ENCODE peak calls at places on chromosomes 1 and 21, in six cellular contexts. R, J, H, B, M and V are unnamed samples.

GRCh38 chr1:193456883-193457282 is 270.5 kb upstream of the B3GALT2 start:
- DNase-seq in R (peak), J (peak), H (no peak), B (no peak), M (no peak), V (no peak)

GRCh38 chr1:206979379-206980043 is 9.3 kb upstream of the FCAMR start:
- DNase-seq in R (peak), J (peak), H (peak), B (peak), M (peak), V (no peak)

GRCh38 chr1:234369784-234370183 is 3.5 kb upstream of the COA6 start:
- DNase-seq in R (peak), J (peak), H (peak), B (peak), M (peak), V (no peak)

GRCh38 chr1:239386453-239387303 is at the start of gene CHRM3:
- DNase-seq in R (no peak), J (peak), H (peak), B (peak), M (no peak), V (peak)

GRCh38 chr1:35505911-35506798 is 51.0 kb downstream of the KIAA0319L start:
- DNase-seq in R (peak), J (peak), H (peak), B (peak), M (peak), V (no peak)

GRCh38 chr1:67097305-67097704 is 37.5 kb downstream of the C1orf141 start:
- DNase-seq in R (no peak), J (no peak), H (peak), B (no peak), M (no peak), V (no peak)

GRCh38 chr1:56707379-56707778 is 62.3 kb downstream of the PRKAA2 start:
- DNase-seq in R (no peak), J (no peak), H (no peak), B (no peak), M (no peak), V (no peak)

GRCh38 chr21:28177008-28177603 is 815.6 kb downstream of the LTN1 start:
- DNase-seq in R (peak), J (no peak), H (no peak), B (no peak), M (no peak), V (no peak)

GRCh38 chr1:180352021-180352420 is 122.0 kb downstream of the LHX4 start:
- DNase-seq in R (no peak), J (no peak), H (no peak), B (no peak), M (no peak), V (no peak)

GRCh38 chr1:9852410-9853301 is 28.9 kb upstream of the CLSTN1 start:
- DNase-seq in R (peak), J (peak), H (peak), B (peak), M (peak), V (no peak)

GRCh38 chr1:61659061-61659460 is 65.9 kb downstream of the TM2D1 start:
- DNase-seq in R (peak), J (peak), H (no peak), B (peak), M (no peak), V (no peak)

GRCh38 chr1:113226118-113226517 is 153.1 kb downstream of the LRIG2 start:
- DNase-seq in R (no peak), J (peak), H (no peak), B (no peak), M (peak), V (no peak)

GRCh38 chr1:230807029-230807428 is 59.8 kb downstream of the CAPN9 start:
- DNase-seq in R (no peak), J (no peak), H (no peak), B (no peak), M (no peak), V (no peak)

GRCh38 chr1:27638047-27638734 is 3.2 kb upstream of the FGR start:
- DNase-seq in R (no peak), J (no peak), H (no peak), B (no peak), M (no peak), V (no peak)

GRCh38 chr1:178518894-178519293 is 6.0 kb downstream of the TEX35 start:
- DNase-seq in R (no peak), J (no peak), H (peak), B (no peak), M (no peak), V (no peak)

GRCh38 chr1:151565500-151566189 is 25.5 kb downstream of the TUFT1 start:
- DNase-seq in R (no peak), J (no peak), H (no peak), B (no peak), M (no peak), V (no peak)

GRCh38 chr1:94713472-94714141 is 106.5 kb upstream of the SLC44A3 start:
- DNase-seq in R (peak), J (peak), H (peak), B (peak), M (peak), V (peak)

GRCh38 chr1:1187938-1188337 is 14.3 kb downstream of the TTLL10 start:
- DNase-seq in R (peak), J (no peak), H (no peak), B (no peak), M (no peak), V (no peak)

GRCh38 chr1:18324246-18324645 is 156.5 kb upstream of the KLHDC7A start:
- DNase-seq in R (no peak), J (no peak), H (no peak), B (no peak), M (no peak), V (no peak)

GRCh38 chr1:15290382-15290781 is 43.4 kb downstream of the FHAD1 start:
- DNase-seq in R (peak), J (peak), H (peak), B (peak), M (peak), V (no peak)

GRCh38 chr21:36125513-36126121 is 9.3 kb upstream of the CBR3 start:
- DNase-seq in R (peak), J (peak), H (peak), B (peak), M (peak), V (no peak)

GRCh38 chr1:55053265-55053954 is 14.1 kb downstream of the PCSK9 start:
- DNase-seq in R (peak), J (peak), H (no peak), B (no peak), M (peak), V (no peak)

GRCh38 chr1:25568834-25569598 is 25.6 kb downstream of the LDLRAP1 start:
- DNase-seq in R (peak), J (peak), H (peak), B (peak), M (peak), V (no peak)

GRCh38 chr21:29513535-29513934 is 214.8 kb downstream of the BACH1 start:
- DNase-seq in R (no peak), J (no peak), H (no peak), B (no peak), M (no peak), V (no peak)

GRCh38 chr1:222754386-222755139 is 17.6 kb downstream of the FAM177B start:
- DNase-seq in R (peak), J (peak), H (peak), B (peak), M (peak), V (no peak)

GRCh38 chr1:8184301-8184700 is 133.6 kb upstream of the SLC45A1 start:
- DNase-seq in R (no peak), J (peak), H (peak), B (no peak), M (no peak), V (no peak)

GRCh38 chr1:225762444-225762843 is 15.2 kb upstream of the SRP9 start:
- DNase-seq in R (peak), J (peak), H (no peak), B (no peak), M (peak), V (no peak)

GRCh38 chr1:27127419-27127818 is 27.5 kb downstream of the SLC9A1 start:
- DNase-seq in R (no peak), J (no peak), H (no peak), B (no peak), M (no peak), V (no peak)

GRCh38 chr21:44083631-44084291 is 23.4 kb upstream of the PWP2 start:
- DNase-seq in R (peak), J (no peak), H (no peak), B (no peak), M (no peak), V (no peak)

GRCh38 chr1:64471218-64471719 is 1.3 kb downstream of the CACHD1 start:
- DNase-seq in R (peak), J (peak), H (peak), B (peak), M (peak), V (no peak)

GRCh38 chr1:200896571-200897187 is 2.0 kb downstream of the INAVA start:
- DNase-seq in R (peak), J (peak), H (peak), B (peak), M (peak), V (no peak)

GRCh38 chr21:44423941-44424607 is 31.2 kb upstream of the LRRC3 start:
- DNase-seq in R (no peak), J (no peak), H (no peak), B (no peak), M (no peak), V (peak)

GRCh38 chr1:70256664-70257063 is 35.5 kb downstream of the SRSF11 start:
- DNase-seq in R (no peak), J (no peak), H (no peak), B (peak), M (no peak), V (no peak)

GRCh38 chr1:242842094-242842493 is 317.6 kb upstream of the PLD5 start:
- DNase-seq in R (no peak), J (no peak), H (no peak), B (no peak), M (no peak), V (no peak)

GRCh38 chr1:204971700-204972336 is 71.2 kb upstream of the CNTN2 start:
- DNase-seq in R (peak), J (peak), H (peak), B (peak), M (peak), V (peak)

GRCh38 chr21:45310446-45310845 is 22.8 kb upstream of the POFUT2 start:
- DNase-seq in R (no peak), J (no peak), H (no peak), B (no peak), M (no peak), V (no peak)

GRCh38 chr21:31203371-31204054 is 140.5 kb downstream of the TIAM1 start:
- DNase-seq in R (peak), J (peak), H (peak), B (peak), M (peak), V (no peak)

GRCh38 chr1:168504064-168504837 is 39.5 kb downstream of the XCL2 start:
- DNase-seq in R (no peak), J (peak), H (peak), B (peak), M (peak), V (peak)

GRCh38 chr1:86352096-86352495 is 44.0 kb downstream of the ODF2L start:
- DNase-seq in R (no peak), J (peak), H (peak), B (peak), M (peak), V (no peak)

DNA sequence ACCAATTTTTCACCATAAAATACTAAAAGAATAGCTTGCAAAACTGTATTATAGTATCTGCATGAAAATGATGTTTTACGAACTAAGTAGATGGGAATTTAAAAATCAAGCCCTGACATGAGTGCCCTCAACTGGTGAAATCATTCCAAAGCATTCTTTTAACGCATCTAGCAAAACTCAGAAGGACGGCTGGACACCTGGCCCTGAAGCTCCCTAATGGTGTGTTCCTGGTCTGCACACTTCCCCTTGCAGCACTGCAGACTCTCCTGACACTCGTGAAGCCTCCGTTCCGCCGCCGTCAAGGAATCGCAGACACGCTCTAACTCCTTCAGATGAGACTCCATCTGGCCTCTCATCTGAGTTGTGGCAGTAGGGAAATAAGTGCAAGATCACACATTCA is 39.9 kb downstream of the ODF2L start:
- DNase-seq in R (no peak), J (peak), H (no peak), B (peak), M (peak), V (no peak)
- TF ChIP-seq CTCF in R (no peak), J (no peak), H (peak), B (no peak), M (no peak), V (no peak)

GRCh38 chr1:161121042-161121441 is 3.1 kb downstream of the NIT1 start:
- DNase-seq in R (no peak), J (no peak), H (no peak), B (no peak), M (no peak), V (no peak)
- TF ChIP-seq CTCF in R (no peak), J (no peak), H (no peak), B (no peak), M (no peak), V (no peak)

GRCh38 chr1:116133696-116134095 is 22.5 kb downstream of the MAB21L3 start:
- DNase-seq in R (no peak), J (no peak), H (no peak), B (no peak), M (no peak), V (no peak)

GRCh38 chr1:116131866-116132605 is 20.8 kb downstream of the MAB21L3 start:
- DNase-seq in R (no peak), J (no peak), H (peak), B (peak), M (no peak), V (no peak)

GRCh38 chr1:116131170-116131569 is 20.0 kb downstream of the MAB21L3 start:
- DNase-seq in R (no peak), J (no peak), H (no peak), B (no peak), M (no peak), V (no peak)

GRCh38 chr1:116130376-116130775 is 19.2 kb downstream of the MAB21L3 start:
- DNase-seq in R (no peak), J (no peak), H (no peak), B (peak), M (no peak), V (no peak)

DNA sequence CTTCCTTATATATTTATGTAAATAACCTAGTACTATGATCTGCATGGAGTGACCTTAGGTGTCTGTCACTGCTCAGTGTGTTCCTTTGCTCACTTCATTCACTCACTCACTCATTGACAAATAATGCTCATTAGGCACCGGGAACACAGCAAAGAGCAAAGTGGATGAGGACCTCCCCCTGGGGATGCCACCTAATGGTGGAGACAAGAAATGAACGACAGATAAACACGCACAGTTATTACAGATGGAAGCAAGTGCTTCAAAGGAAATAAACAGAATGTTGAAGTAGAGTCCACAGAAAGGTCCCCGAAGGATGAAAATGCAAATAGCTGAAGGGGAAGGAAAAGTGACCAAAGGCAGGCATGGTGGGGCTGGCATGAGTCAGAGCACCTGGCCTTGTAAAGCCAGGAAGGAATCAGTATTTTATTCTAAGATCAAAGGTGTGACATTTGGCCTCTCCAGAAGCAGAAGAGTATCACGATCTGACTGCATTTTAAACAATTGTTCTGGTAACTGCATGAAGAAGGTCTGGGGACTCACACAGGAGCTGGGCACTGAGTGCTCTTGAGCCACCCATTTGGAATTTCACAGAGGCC is 23.1 kb downstream of the MAB21L3 start:
- DNase-seq in R (peak), J (no peak), H (no peak), B (no peak), M (no peak), V (no peak)
- TF ChIP-seq CTCF in R (peak), J (peak), H (no peak), B (no peak), M (peak), V (no peak)

GRCh38 chr1:30388386-30388785 is 335.0 kb downstream of the MATN1 start:
- DNase-seq in R (no peak), J (no peak), H (no peak), B (no peak), M (no peak), V (no peak)
- TF ChIP-seq CTCF in R (no peak), J (no peak), H (no peak), B (no peak), M (no peak), V (no peak)

DNA sequence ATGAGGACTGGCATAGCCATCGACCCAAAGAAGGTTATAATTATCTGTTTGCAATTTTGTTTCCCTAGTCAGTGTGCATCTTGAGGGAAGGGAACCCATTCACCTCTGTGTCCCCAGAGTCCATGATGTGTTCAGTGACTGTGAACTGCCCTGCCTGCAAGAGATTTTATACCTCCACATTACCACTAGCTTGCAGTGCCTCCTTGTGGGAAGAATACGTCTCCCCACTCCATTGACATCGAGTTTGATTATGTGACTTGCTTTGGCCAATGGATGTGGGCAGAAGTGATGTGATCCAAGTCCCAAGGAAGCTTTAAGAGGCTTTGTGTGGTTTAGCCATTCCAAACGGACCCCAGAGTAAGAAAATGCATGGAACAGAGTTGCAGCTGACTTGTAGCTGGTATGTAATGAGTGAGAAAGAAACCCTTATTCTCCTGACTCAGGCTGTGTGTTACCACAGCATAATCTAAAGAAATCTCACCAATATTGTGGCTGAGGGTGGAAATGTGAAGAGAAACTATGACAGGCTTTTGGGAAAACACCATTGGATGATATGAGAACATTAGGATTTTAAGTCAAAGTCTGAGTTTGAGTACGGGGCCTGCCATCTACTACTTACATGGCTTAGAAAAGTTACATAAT is 47.8 kb upstream of the NRDC start:
- DNase-seq in R (peak), J (peak), H (peak), B (peak), M (peak), V (no peak)
- TF ChIP-seq CTCF in R (peak), J (peak), H (peak), B (no peak), M (peak), V (no peak)

GRCh38 chr1:91916046-91916445 is 30.1 kb upstream of the TGFBR3 start:
- DNase-seq in R (no peak), J (no peak), H (no peak), B (no peak), M (no peak), V (no peak)

GRCh38 chr1:91924146-91924545 is 25.1 kb upstream of the BRDT start:
- DNase-seq in R (peak), J (peak), H (peak), B (peak), M (peak), V (no peak)

GRCh38 chr1:91916811-91917460 is 31.0 kb upstream of the TGFBR3 start:
- DNase-seq in R (no peak), J (no peak), H (no peak), B (no peak), M (no peak), V (no peak)

GRCh38 chr1:91925644-91926330 is 23.4 kb upstream of the BRDT start:
- DNase-seq in R (no peak), J (no peak), H (no peak), B (no peak), M (no peak), V (no peak)

GRCh38 chr1:91920001-91920400 is 29.2 kb upstream of the BRDT start:
- DNase-seq in R (no peak), J (no peak), H (no peak), B (no peak), M (no peak), V (no peak)
- TF ChIP-seq CTCF in R (no peak), J (no peak), H (no peak), B (no peak), M (no peak), V (no peak)

GRCh38 chr1:233172201-233172600 is 123.3 kb downstream of the PCNX2 start:
- DNase-seq in R (peak), J (peak), H (no peak), B (peak), M (peak), V (no peak)
- TF ChIP-seq CTCF in R (peak), J (peak), H (no peak), B (peak), M (peak), V (peak)

DNA sequence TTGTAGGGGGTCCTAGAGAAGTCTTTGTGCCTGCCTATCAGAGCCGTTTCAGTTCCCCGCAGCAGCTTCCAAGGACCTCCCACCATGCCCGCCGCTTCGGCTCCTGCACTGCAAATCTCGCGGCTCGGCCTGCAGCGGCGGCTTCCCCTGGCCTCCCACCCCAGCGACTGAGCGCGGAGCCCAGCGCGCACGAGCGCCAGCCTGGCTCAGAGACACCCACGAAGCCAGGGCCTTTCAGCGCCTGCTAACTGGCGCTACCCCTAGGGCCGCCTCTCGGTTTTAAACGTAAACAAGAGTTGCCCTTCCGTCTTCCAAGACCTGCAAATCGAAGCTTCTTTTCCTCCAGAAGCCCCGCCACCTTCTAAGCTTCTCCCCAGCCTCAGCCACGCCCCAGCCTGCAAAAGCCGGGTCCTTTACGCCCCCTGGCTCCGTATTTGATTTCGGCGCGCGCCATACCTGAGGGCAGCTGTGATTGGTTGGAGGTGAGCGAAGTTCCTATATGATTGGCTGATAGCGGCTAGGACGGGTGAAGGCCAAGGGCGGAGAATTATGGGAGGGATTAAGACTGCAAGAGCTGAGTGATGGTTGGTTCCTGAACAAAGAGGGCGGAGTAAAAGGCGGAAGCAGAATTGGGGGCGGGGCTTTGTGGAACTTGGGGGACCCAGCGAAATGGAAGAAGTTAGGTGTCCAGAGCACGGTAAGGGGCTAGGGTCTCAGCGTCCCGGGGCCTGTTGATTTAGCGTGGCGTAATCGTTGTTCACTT is at the start of gene TTF2:
- DNase-seq in R (peak), J (peak), H (peak), B (peak), M (peak), V (peak)
- TF ChIP-seq CTCF in R (peak), J (no peak), H (peak), B (no peak), M (peak), V (no peak)

GRCh38 chr1:186304982-186305949 is 69.8 kb downstream of the TPR start:
- DNase-seq in R (peak), J (peak), H (peak), B (peak), M (peak), V (no peak)
- TF ChIP-seq CTCF in R (peak), J (peak), H (peak), B (peak), M (peak), V (peak)